ENCODE peak calls at places on chromosomes 5 and 9, in six cellular contexts. W, R, N, K, P and V are unnamed samples.

GRCh38 chr5:43400082-43400481 is 12.1 kb downstream of the CCL28 start:
- DNase-seq in R (no peak), W (no peak), K (no peak), P (no peak), N (no peak), V (no peak)

GRCh38 chr5:6578676-6579343 is 54.0 kb downstream of the NSUN2 start:
- DNase-seq in N (no peak), R (no peak), K (no peak), W (no peak), P (no peak), V (no peak)

GRCh38 chr9:8419871-8420270 is 620.3 kb upstream of the DMAC1 start:
- DNase-seq in P (no peak), W (no peak), R (no peak), K (no peak), N (no peak), V (no peak)

GRCh38 chr9:86134361-86134760 is 35.0 kb upstream of the GOLM1 start:
- DNase-seq in P (no peak), W (no peak), R (no peak), K (peak), N (no peak), V (no peak)

GRCh38 chr9:136857606-136858412 is 5.7 kb downstream of the MAMDC4 start:
- DNase-seq in P (no peak), N (peak), W (no peak), K (no peak), R (no peak), V (peak)

GRCh38 chr5:1161108-1161831 is 40.1 kb upstream of the SLC6A19 start:
- DNase-seq in R (no peak), K (no peak), W (peak), N (no peak), P (no peak), V (no peak)

GRCh38 chr5:94040591-94041148 is 299.3 kb upstream of the POU5F2 start:
- DNase-seq in P (peak), W (no peak), N (no peak), K (no peak), R (no peak), V (no peak)

GRCh38 chr5:59496524-59497134 is 396.9 kb downstream of the PDE4D start:
- DNase-seq in R (no peak), N (peak), P (peak), W (no peak), K (peak), V (peak)

GRCh38 chr9:122051401-122052346 is 41.4 kb downstream of the TTLL11 start:
- DNase-seq in W (no peak), P (peak), R (peak), K (no peak), N (no peak), V (no peak)

GRCh38 chr9:137211532-137211931 is 6.0 kb downstream of the NDOR1 start:
- DNase-seq in K (no peak), P (no peak), N (no peak), R (no peak), W (no peak), V (no peak)

GRCh38 chr9:128555180-128555721 is 2.9 kb downstream of the SPTAN1 start:
- DNase-seq in W (peak), N (no peak), K (peak), P (peak), R (no peak), V (no peak)

GRCh38 chr9:135038826-135039225 is 48.6 kb upstream of the OLFM1 start:
- DNase-seq in R (no peak), W (no peak), N (peak), K (no peak), P (no peak), V (no peak)

GRCh38 chr9:105911104-105911911 is 217.0 kb downstream of the TMEM38B start:
- DNase-seq in P (no peak), K (peak), W (peak), R (no peak), N (no peak), V (no peak)

GRCh38 chr9:2725126-2725525 is 7.8 kb downstream of the KCNV2 start:
- DNase-seq in K (no peak), N (no peak), R (no peak), P (no peak), W (no peak), V (no peak)

GRCh38 chr9:116298249-116298648 is 144.7 kb downstream of the PAPPA start:
- DNase-seq in N (no peak), W (no peak), R (no peak), P (no peak), K (no peak), V (no peak)

GRCh38 chr5:170327168-170327567 is 29.6 kb upstream of the LCP2 start:
- DNase-seq in R (no peak), W (no peak), N (no peak), K (no peak), P (no peak), V (no peak)

GRCh38 chr5:107700486-107700885 is 29.7 kb upstream of the EFNA5 start:
- DNase-seq in W (no peak), N (no peak), K (no peak), R (no peak), P (no peak), V (no peak)

GRCh38 chr5:93585054-93585751 is 2.2 kb downstream of the NR2F1 start:
- DNase-seq in W (no peak), R (no peak), K (peak), N (no peak), P (no peak), V (peak)

GRCh38 chr9:32334112-32334511 is 50.3 kb upstream of the ACO1 start:
- DNase-seq in P (no peak), K (no peak), R (no peak), W (no peak), N (no peak), V (peak)

GRCh38 chr5:111735829-111736228 is 21.2 kb downstream of the NREP start:
- DNase-seq in K (peak), R (no peak), P (no peak), W (no peak), N (no peak), V (peak)

GRCh38 chr9:83236029-83236696 is 173.2 kb upstream of the RASEF start:
- DNase-seq in N (no peak), R (no peak), K (no peak), P (no peak), W (no peak), V (no peak)

GRCh38 chr5:93677344-93678021 is 63.9 kb downstream of the POU5F2 start:
- DNase-seq in P (no peak), N (no peak), R (no peak), W (peak), K (peak), V (peak)

GRCh38 chr5:111072949-111073682 is 1.6 kb downstream of the TSLP start:
- DNase-seq in W (no peak), P (peak), R (no peak), K (peak), N (peak), V (peak)

GRCh38 chr9:92291577-92291976 is 1.9 kb downstream of the IARS1 start:
- DNase-seq in W (no peak), K (no peak), N (no peak), P (no peak), R (no peak), V (no peak)

GRCh38 chr9:131037336-131038255 is 28.6 kb downstream of the LAMC3 start:
- DNase-seq in N (no peak), P (no peak), K (no peak), R (no peak), W (no peak), V (no peak)

GRCh38 chr5:177357459-177358332 is at the start of gene RGS14:
- DNase-seq in P (peak), W (no peak), N (no peak), R (peak), K (no peak), V (no peak)

GRCh38 chr9:13718086-13718485 is 438.6 kb upstream of the MPDZ start:
- DNase-seq in P (no peak), N (no peak), R (no peak), K (no peak), W (no peak), V (no peak)

GRCh38 chr9:101387871-101388506 is 3.2 kb upstream of the BAAT start:
- DNase-seq in W (peak), R (no peak), K (peak), N (no peak), P (peak), V (no peak)

GRCh38 chr9:115014438-115014837 is 84.0 kb upstream of the TNFSF8 start:
- DNase-seq in R (no peak), P (no peak), W (no peak), N (no peak), K (no peak), V (no peak)

GRCh38 chr9:93246111-93246510 is 62.2 kb downstream of the WNK2 start:
- DNase-seq in P (no peak), K (no peak), W (no peak), R (no peak), N (no peak), V (no peak)

GRCh38 chr5:157459715-157460599 is at the start of gene NIPAL4:
- DNase-seq in K (peak), R (no peak), N (peak), P (no peak), W (no peak), V (peak)
- TF ChIP-seq CREB1 in K (no peak), R (no peak), N (no peak), P (no peak), W (no peak), V (no peak)

GRCh38 chr9:94973491-94973941 is 247.0 kb downstream of the AOPEP start:
- DNase-seq in P (no peak), K (no peak), N (no peak), R (no peak), W (no peak), V (no peak)
- TF ChIP-seq CREB1 in P (no peak), K (no peak), N (no peak), R (no peak), W (no peak), V (no peak)

GRCh38 chr5:149133795-149134777 is 7.2 kb upstream of the ABLIM3 start:
- DNase-seq in R (no peak), N (no peak), P (peak), W (no peak), K (no peak), V (no peak)
- TF ChIP-seq CREB1 in R (no peak), N (no peak), P (no peak), W (no peak), K (no peak), V (no peak)

GRCh38 chr5:19745247-19745646 is 242.8 kb downstream of the CDH18 start:
- DNase-seq in N (peak), K (peak), P (no peak), R (no peak), W (no peak), V (no peak)
- TF ChIP-seq CREB1 in N (no peak), K (peak), P (no peak), R (no peak), W (no peak), V (no peak)

DNA sequence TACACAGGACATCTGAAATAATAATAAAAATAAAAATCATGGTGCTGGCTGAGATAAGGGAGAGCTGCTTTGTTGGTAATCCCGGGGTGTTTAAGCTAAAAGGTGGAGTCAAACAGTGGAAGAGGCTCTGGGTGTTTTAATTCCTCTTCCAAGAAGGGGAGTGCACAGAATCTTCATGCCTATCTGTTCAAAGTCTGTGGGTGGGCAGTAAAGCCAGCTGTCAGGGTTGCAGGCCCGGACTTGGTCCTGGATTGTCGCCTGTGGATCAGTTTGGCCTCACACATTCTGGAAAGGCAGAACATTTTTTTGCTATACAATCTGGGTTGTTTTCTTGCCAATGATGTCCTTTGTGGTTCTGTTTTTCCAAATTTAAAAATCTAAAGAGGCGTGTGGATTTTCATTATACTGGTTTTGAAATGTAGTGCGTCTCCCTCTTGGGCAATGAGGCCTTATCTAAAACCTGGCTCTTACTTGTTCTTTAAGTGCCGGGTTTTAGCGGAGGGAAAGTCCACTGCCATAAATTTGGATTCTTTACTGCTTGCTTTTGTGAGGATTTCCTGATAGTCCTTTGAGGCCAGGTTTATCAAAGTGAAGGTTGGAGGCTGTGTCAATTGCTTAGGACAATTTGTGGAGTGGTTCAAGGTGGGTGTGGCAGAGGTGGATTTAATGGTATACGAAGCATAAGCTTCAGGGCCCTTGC is 5.9 kb downstream of the ANKDD1B start:
- DNase-seq in N (no peak), W (no peak), K (no peak), P (peak), R (no peak), V (no peak)
- TF ChIP-seq CREB1 in N (no peak), W (no peak), K (no peak), P (no peak), R (no peak), V (no peak)

DNA sequence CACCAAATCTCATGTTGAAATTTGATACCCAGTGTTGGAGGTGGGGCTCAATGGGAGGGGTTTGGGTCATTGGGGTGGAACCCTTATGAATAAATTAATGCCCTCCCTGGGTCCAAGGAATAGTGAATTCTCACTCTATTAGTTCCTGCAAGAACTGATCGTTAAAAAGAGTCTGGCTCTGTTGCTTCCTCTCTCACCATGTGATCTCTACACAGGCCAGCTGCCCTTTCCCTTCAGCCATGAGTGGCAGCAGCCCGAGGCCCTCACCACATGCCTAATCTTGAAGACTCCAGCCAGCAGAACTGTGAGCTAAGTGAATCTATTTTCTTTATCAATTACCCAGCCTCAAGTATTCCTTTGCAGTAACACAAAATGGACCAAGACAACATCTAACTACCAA is 106.0 kb downstream of the CAAP1 start:
- DNase-seq in K (peak), R (no peak), P (no peak), W (no peak), N (no peak), V (no peak)
- TF ChIP-seq CREB1 in K (no peak), R (no peak), P (no peak), W (no peak), N (no peak), V (no peak)